ENCODE peak calls at places on chromosomes 2 and 18, in six cellular contexts. I is H1, U is mesenchymal stem cell, L is IMR-90, B is trophoblast cell, E is neuronal stem cell. K is an unnamed sample. For H3K9me3, the result is how much of the 10 kb centered on the place peaks cover.

GRCh38 chr2:96668771-96669170 is 26.2 kb downstream of the FER1L5 start:
- DNase-seq in L (no peak), U (no peak), I (no peak), E (no peak), B (no peak), K (no peak)

GRCh38 chr2:106572541-106573148 is 85.5 kb downstream of the CD8B2 start:
- DNase-seq in B (peak), E (no peak), I (peak), U (no peak), L (no peak), K (peak)

GRCh38 chr18:1308686-1309085 is 404.0 kb downstream of the ADCYAP1 start:
- DNase-seq in U (no peak), E (no peak), I (no peak), L (no peak), B (no peak), K (no peak)

GRCh38 chr2:100554788-100555407 is 7.9 kb upstream of the PDCL3 start:
- DNase-seq in B (no peak), U (no peak), E (no peak), I (no peak), L (no peak), K (no peak)

GRCh38 chr2:235709124-235709813 is 215.4 kb downstream of the AGAP1 start:
- DNase-seq in B (peak), I (no peak), U (peak), E (no peak), L (peak), K (no peak)

GRCh38 chr2:156338578-156338977 is 6.1 kb upstream of the NR4A2 start:
- DNase-seq in U (no peak), B (no peak), I (no peak), E (no peak), L (no peak), K (no peak)

GRCh38 chr2:15851076-15851693 is 89.2 kb upstream of the MYCN start:
- DNase-seq in I (no peak), L (no peak), B (no peak), U (no peak), E (no peak), K (no peak)

GRCh38 chr18:65907281-65907680 is 156.5 kb downstream of the CDH7 start:
- DNase-seq in B (no peak), L (no peak), I (no peak), U (no peak), E (no peak), K (no peak)

GRCh38 chr2:188788621-188789020 is 185.6 kb upstream of the COL3A1 start:
- DNase-seq in B (peak), U (peak), I (no peak), E (no peak), L (peak), K (no peak)

GRCh38 chr2:102397167-102397566 is 25.8 kb upstream of the IL18RAP start:
- DNase-seq in E (no peak), B (no peak), I (no peak), L (no peak), U (no peak), K (no peak)

GRCh38 chr2:2640371-2640770 is 309.3 kb upstream of the MYT1L start:
- DNase-seq in I (no peak), B (no peak), E (no peak), U (no peak), L (no peak), K (no peak)

GRCh38 chr2:2638516-2638915 is 307.4 kb upstream of the MYT1L start:
- DNase-seq in L (no peak), I (peak), B (no peak), E (no peak), U (no peak), K (no peak)

GRCh38 chr2:2641541-2642410 is 310.7 kb upstream of the MYT1L start:
- DNase-seq in I (peak), L (no peak), E (no peak), B (no peak), U (no peak), K (no peak)

GRCh38 chr2:2639251-2640139 is 308.4 kb upstream of the MYT1L start:
- DNase-seq in B (no peak), U (no peak), E (no peak), L (no peak), I (peak), K (no peak)

DNA sequence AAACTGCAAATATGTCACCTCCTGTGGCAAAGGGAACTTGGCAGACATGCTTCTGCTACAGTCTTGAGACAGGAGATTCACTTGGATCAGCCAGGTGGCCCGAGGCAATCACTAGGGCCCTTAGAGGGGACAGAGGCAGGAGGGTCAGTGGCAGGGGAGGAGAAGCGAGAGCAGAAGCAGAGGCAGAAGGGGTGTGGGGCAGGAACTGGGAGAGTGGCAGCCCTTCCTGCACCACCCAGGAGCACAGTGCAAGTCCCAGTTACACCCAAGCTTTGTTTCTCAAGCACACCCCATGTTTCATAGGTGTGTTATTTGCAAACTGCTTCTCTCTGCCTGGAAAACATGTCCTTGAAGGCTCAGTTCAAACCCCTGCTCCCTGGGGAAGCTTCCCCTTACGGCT is 309.7 kb upstream of the MYT1L start:
- DNase-seq in L (no peak), E (no peak), U (no peak), B (no peak), I (peak), K (no peak)
- H3K9me3 ChIP-seq in L (under half), E (under half), U (under half), B (under half), I (under half), K (under half)

GRCh38 chr2:173652731-173653426 is 298.2 kb downstream of the CDCA7 start:
- DNase-seq in I (no peak), E (no peak), B (peak), L (peak), U (peak), K (no peak)

GRCh38 chr2:173653427-173653795 is 298.7 kb downstream of the CDCA7 start:
- DNase-seq in L (no peak), E (no peak), B (no peak), U (no peak), I (no peak), K (no peak)

GRCh38 chr2:173654146-173654895 is 299.6 kb downstream of the CDCA7 start:
- DNase-seq in L (no peak), E (no peak), B (no peak), I (no peak), U (no peak), K (peak)

GRCh38 chr2:173656086-173656485 is 301.4 kb downstream of the CDCA7 start:
- DNase-seq in E (no peak), B (no peak), L (no peak), I (no peak), U (no peak), K (no peak)

DNA sequence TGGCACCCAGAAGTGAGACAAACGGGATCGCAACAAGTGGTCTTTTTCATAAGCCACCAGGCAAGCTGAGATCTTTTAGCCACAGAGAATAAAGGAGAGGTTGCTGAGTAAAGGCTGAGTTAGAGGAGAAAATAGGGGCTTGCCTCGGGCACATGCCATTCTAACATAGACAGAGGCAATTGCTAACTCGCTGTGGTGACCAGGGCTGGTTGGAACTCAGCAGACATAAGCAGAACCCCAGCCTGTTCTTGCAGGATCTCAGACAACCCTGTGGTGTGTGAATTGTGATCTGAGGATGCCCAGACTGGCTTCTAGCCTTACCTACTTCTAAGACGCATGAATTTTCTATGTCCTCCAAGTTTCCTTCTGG is 300.2 kb downstream of the CDCA7 start:
- DNase-seq in U (no peak), I (no peak), B (peak), E (no peak), L (no peak), K (no peak)
- H3K23ac ChIP-seq in U (no peak), I (no peak), B (no peak), E (no peak), L (peak), K (no peak)

GRCh38 chr2:45013229-45014015 is 4.2 kb upstream of the SIX2 start:
- DNase-seq in E (no peak), B (no peak), I (peak), U (no peak), L (no peak), K (peak)

GRCh38 chr2:45010706-45011036 is 1.4 kb upstream of the SIX2 start:
- DNase-seq in I (no peak), L (no peak), B (no peak), U (no peak), E (no peak), K (no peak)

GRCh38 chr2:45009928-45010705 is 865 bp upstream of the SIX2 start:
- DNase-seq in I (peak), L (no peak), B (peak), E (no peak), U (peak), K (no peak)

GRCh38 chr2:45012733-45013132 is 3.5 kb upstream of the SIX2 start:
- DNase-seq in B (no peak), L (no peak), I (no peak), U (no peak), E (no peak), K (no peak)

GRCh38 chr2:45011621-45012602 is 2.7 kb upstream of the SIX2 start:
- DNase-seq in L (no peak), I (no peak), B (no peak), U (no peak), E (no peak), K (no peak)
- H3K9me3 ChIP-seq in L (under half), I (under half), B (under half), U (under half), E (under half), K (under half)

DNA sequence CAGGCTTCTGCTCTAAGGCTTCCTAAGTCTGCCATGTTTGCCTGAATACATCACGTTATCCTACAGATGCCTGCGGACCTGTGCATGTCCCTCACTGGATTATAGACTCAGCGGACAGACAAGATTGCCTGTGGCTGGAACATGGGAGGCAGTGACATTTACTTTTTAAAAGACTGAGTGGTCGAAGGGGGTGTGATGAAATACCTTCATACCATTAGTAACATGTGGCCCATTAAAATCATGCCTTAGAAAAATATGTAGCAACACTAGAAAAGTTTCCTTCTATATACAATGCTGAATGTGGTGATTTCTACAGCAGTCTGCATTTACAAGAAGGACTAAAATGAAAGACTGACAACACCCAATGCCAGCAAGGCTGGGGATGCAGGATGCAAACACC is 154.4 kb downstream of the ASB1 start:
- DNase-seq in U (no peak), L (no peak), E (no peak), B (no peak), I (no peak), K (no peak)
- H3K23ac ChIP-seq in U (no peak), L (no peak), E (no peak), B (no peak), I (no peak), K (no peak)

GRCh38 chr2:115314157-115314556 is 871.7 kb downstream of the DPP10 start:
- DNase-seq in B (no peak), E (no peak), U (no peak), I (no peak), L (no peak), K (no peak)
- H3K9me3 ChIP-seq in B (under half), E (under half), U (under half), I (under half), L (under half), K (under half)

DNA sequence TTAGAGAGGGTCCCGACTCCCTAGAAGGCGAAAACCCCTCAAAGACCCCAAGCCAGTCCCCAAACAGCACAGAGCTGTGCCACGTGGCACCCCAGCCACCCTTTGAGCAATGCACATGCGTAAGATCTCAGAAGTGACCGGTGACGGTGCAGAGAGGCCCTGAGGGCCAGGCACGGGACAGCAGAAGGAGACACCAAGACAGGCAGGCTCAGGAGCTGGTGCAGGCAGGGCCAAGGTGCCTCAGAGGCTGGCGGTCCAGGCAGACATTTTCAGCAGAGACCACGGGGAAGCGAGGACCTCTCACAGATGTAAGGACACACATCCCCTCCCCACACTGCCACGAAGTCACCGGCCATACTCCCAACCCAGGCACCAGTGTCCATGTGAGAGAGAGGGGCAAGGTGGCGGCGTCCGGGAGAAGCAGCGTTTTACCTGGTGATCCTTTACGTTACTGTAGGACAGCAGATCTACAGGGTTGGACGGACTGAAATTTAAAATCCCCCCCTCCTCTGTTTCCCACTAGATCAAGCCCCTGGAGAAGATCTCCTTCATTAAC is 2.0 kb upstream of the RAB17 start:
- DNase-seq in L (no peak), E (no peak), I (no peak), U (no peak), B (peak), K (no peak)
- H3K23ac ChIP-seq in L (no peak), E (no peak), I (no peak), U (no peak), B (no peak), K (no peak)

GRCh38 chr2:8489751-8490150 is 192.1 kb upstream of the ID2 start:
- DNase-seq in U (no peak), I (no peak), L (no peak), B (no peak), E (no peak), K (no peak)
- H3K9me3 ChIP-seq in U (under half), I (under half), L (under half), B (under half), E (under half), K (under half)

K was measured in H9.